ENCODE peak calls at places on chromosomes 1 and 21, in nine cellular contexts. M is EL; A is H4; U is HTR-8/SVneo; H is GM20000; C is activated T-cell treated with anti-CD3 and anti-CD28 coated beads, Interleukin-2, amount 50 U/mL, for 72 hours; Q is fibroblast of lung; E is stimulated activated CD8-positive, alpha-beta memory T cell treated with anti-CD3 and anti-CD28 coated beads, Interleukin-4, amount 100 ng/mL, for 1 hour; R is mesothelial cell of epicardium. L is an unnamed sample.
A peak's percentile ranks its signal among the peaks of the same experiment; 100 is the strongest.

GRCh38 chr1:226736001-226736907 is 2.8 kb downstream of the ITPKB start:
- DNase-seq in M (no peak), A (no peak), U (no peak), H (no peak), C (no peak), Q (no peak), E (no peak), R (no peak), L (peak; percentile 78)

GRCh38 chr1:82604524-82604923 is 803.8 kb downstream of the ADGRL2 start:
- DNase-seq in M (no peak), A (no peak), U (no peak), H (no peak), C (no peak), Q (no peak), E (no peak), R (no peak), L (no peak)

GRCh38 chr1:155307247-155307740 is 1.4 kb upstream of the FDPS start:
- DNase-seq in M (peak; percentile 56), A (peak; percentile 42), U (no peak), H (no peak), C (no peak), Q (peak; percentile 38), E (no peak), R (no peak), L (no peak)

GRCh38 chr1:87826639-87827345 is 498.1 kb downstream of the LMO4 start:
- DNase-seq in M (peak; percentile 62), A (peak; percentile 90), U (no peak), H (peak; percentile 38), C (no peak), Q (peak; percentile 29), E (no peak), R (no peak), L (peak; percentile 59)

GRCh38 chr1:200040516-200041138 is 13.1 kb downstream of the NR5A2 start:
- DNase-seq in M (no peak), A (no peak), U (no peak), H (peak; percentile 33), C (no peak), Q (no peak), E (no peak), R (no peak), L (no peak)

GRCh38 chr1:39379187-39379586 is 112.2 kb upstream of the BMP8A start:
- DNase-seq in M (no peak), A (no peak), U (no peak), H (no peak), C (no peak), Q (no peak), E (no peak), R (no peak), L (no peak)

GRCh38 chr1:17757426-17757825 is 2.3 kb downstream of the ACTL8 start:
- DNase-seq in M (no peak), A (no peak), U (no peak), H (no peak), C (no peak), Q (no peak), E (no peak), R (no peak), L (no peak)

GRCh38 chr1:22056043-22056442 is 3.5 kb downstream of the CDC42 start:
- DNase-seq in M (no peak), A (no peak), U (no peak), H (no peak), C (no peak), Q (no peak), E (no peak), R (no peak), L (no peak)

GRCh38 chr21:45200596-45201296 is 86.9 kb downstream of the POFUT2 start:
- DNase-seq in M (no peak), A (no peak), U (no peak), H (no peak), C (no peak), Q (no peak), E (no peak), R (no peak), L (no peak)

GRCh38 chr21:36792505-36792967 is 93.6 kb downstream of the SIM2 start:
- DNase-seq in M (peak; percentile 30), A (peak; percentile 29), U (peak; percentile 11), H (no peak), C (peak; percentile 5), Q (peak; percentile 58), E (no peak), R (no peak), L (no peak)

GRCh38 chr1:161733526-161733925 is 12.2 kb downstream of the FCRLB start:
- DNase-seq in M (peak; percentile 89), A (peak; percentile 43), U (no peak), H (no peak), C (no peak), Q (peak; percentile 89), E (no peak), R (no peak), L (no peak)

L was measured in Right ventricle myocardium inferior.